ENCODE peak calls at places on chromosomes 5 and 9, in five cellular contexts. One of them, this sample, is unnamed.

GRCh38 chr9:68963416-68963815 is 50.5 kb downstream of the PRKACG start:
- DNase-seq in NCI-H1694: no peak
- DNase-seq in small intestine: no peak
- DNase-seq in HS-27A: no peak
- DNase-seq in spleen: no peak
- DNase-seq in this sample: no peak

GRCh38 chr9:37172511-37172910 is 52.1 kb downstream of the ZCCHC7 start:
- DNase-seq in NCI-H1694: no peak
- DNase-seq in small intestine: no peak
- DNase-seq in HS-27A: no peak
- DNase-seq in spleen: no peak
- DNase-seq in this sample: no peak

GRCh38 chr5:154478224-154478565 is at the start of gene HAND1:
- DNase-seq in NCI-H1694: peak
- DNase-seq in small intestine: peak
- DNase-seq in HS-27A: no peak
- DNase-seq in spleen: no peak
- DNase-seq in this sample: no peak

GRCh38 chr5:3597727-3598082 is 2.1 kb downstream of the IRX1 start:
- DNase-seq in NCI-H1694: no peak
- DNase-seq in small intestine: no peak
- DNase-seq in HS-27A: no peak
- DNase-seq in spleen: no peak
- DNase-seq in this sample: no peak

GRCh38 chr9:123798203-123798602 is 131.7 kb downstream of the DENND1A start:
- DNase-seq in NCI-H1694: no peak
- DNase-seq in small intestine: no peak
- DNase-seq in HS-27A: no peak
- DNase-seq in spleen: no peak
- DNase-seq in this sample: no peak

GRCh38 chr9:79166005-79166404 is 405.8 kb upstream of the TLE4 start:
- DNase-seq in NCI-H1694: no peak
- DNase-seq in small intestine: no peak
- DNase-seq in HS-27A: no peak
- DNase-seq in spleen: no peak
- DNase-seq in this sample: no peak

GRCh38 chr9:99373912-99374311 is 151.8 kb downstream of the SEC61B start:
- DNase-seq in NCI-H1694: peak
- DNase-seq in small intestine: no peak
- DNase-seq in HS-27A: no peak
- DNase-seq in spleen: no peak
- DNase-seq in this sample: no peak

GRCh38 chr9:16119861-16120641 is 567.2 kb downstream of the CCDC171 start:
- DNase-seq in NCI-H1694: no peak
- DNase-seq in small intestine: no peak
- DNase-seq in HS-27A: peak
- DNase-seq in spleen: no peak
- DNase-seq in this sample: no peak

GRCh38 chr5:139445325-139446170 is 6.2 kb upstream of the DNAJC18 start:
- DNase-seq in NCI-H1694: no peak
- DNase-seq in small intestine: no peak
- DNase-seq in HS-27A: no peak
- DNase-seq in spleen: no peak
- DNase-seq in this sample: no peak